ENCODE peak calls at places on chromosomes 4 and X, in four cellular contexts. One of them, this sample, is unnamed.

GRCh38 chr4:127698789-127699200 is 31.4 kb upstream of the SLC25A31 start:
- DNase-seq in K562: no peak
- DNase-seq in GM12878: peak
- DNase-seq in SK-N-SH: no peak
- DNase-seq in this sample: no peak

GRCh38 chr4:70892086-70892769 is 9.9 kb upstream of the MOB1B start:
- DNase-seq in K562: no peak
- DNase-seq in GM12878: no peak
- DNase-seq in SK-N-SH: no peak
- DNase-seq in this sample: no peak

GRCh38 chr4:7546809-7547367 is 112.2 kb upstream of the PSAPL1 start:
- DNase-seq in K562: no peak
- DNase-seq in GM12878: no peak
- DNase-seq in SK-N-SH: no peak
- DNase-seq in this sample: no peak

GRCh38 chr4:65033899-65034298 is 624.6 kb upstream of the TECRL start:
- DNase-seq in K562: no peak
- DNase-seq in GM12878: no peak
- DNase-seq in SK-N-SH: no peak
- DNase-seq in this sample: no peak

GRCh38 chrX:31353095-31353494 is 281.3 kb upstream of the FTHL17 start:
- DNase-seq in K562: no peak
- DNase-seq in GM12878: no peak
- DNase-seq in SK-N-SH: no peak
- DNase-seq in this sample: no peak

GRCh38 chr4:55079451-55080173 is 45.8 kb downstream of the KDR start:
- DNase-seq in K562: no peak
- DNase-seq in GM12878: no peak
- DNase-seq in SK-N-SH: no peak
- DNase-seq in this sample: no peak

GRCh38 chr4:132065940-132066495 is 1083.1 kb upstream of the PCDH10 start:
- DNase-seq in K562: no peak
- DNase-seq in GM12878: no peak
- DNase-seq in SK-N-SH: no peak
- DNase-seq in this sample: no peak

GRCh38 chr4:92099851-92100250 is 203.9 kb upstream of the GRID2 start:
- DNase-seq in K562: no peak
- DNase-seq in GM12878: no peak
- DNase-seq in SK-N-SH: peak
- DNase-seq in this sample: no peak

GRCh38 chr4:120760047-120760446 is 162.5 kb downstream of the PRDM5 start:
- DNase-seq in K562: no peak
- DNase-seq in GM12878: no peak
- DNase-seq in SK-N-SH: no peak
- DNase-seq in this sample: no peak

GRCh38 chrX:72584165-72584564 is 11.5 kb upstream of the HDAC8 start:
- DNase-seq in K562: peak
- DNase-seq in GM12878: no peak
- DNase-seq in SK-N-SH: no peak
- DNase-seq in this sample: no peak

GRCh38 chr4:38534344-38534743 is 129.7 kb upstream of the KLF3 start:
- DNase-seq in K562: no peak
- DNase-seq in GM12878: no peak
- DNase-seq in SK-N-SH: no peak
- DNase-seq in this sample: no peak

GRCh38 chr4:38530486-38530885 is 133.5 kb upstream of the KLF3 start:
- DNase-seq in K562: no peak
- DNase-seq in GM12878: no peak
- DNase-seq in SK-N-SH: no peak
- DNase-seq in this sample: no peak

GRCh38 chr4:38533024-38533556 is 130.9 kb upstream of the KLF3 start:
- DNase-seq in K562: no peak
- DNase-seq in GM12878: no peak
- DNase-seq in SK-N-SH: no peak
- DNase-seq in this sample: no peak

GRCh38 chr4:38529189-38530115 is 134.5 kb upstream of the KLF3 start:
- DNase-seq in K562: peak
- DNase-seq in GM12878: peak
- DNase-seq in SK-N-SH: no peak
- DNase-seq in this sample: no peak

DNA sequence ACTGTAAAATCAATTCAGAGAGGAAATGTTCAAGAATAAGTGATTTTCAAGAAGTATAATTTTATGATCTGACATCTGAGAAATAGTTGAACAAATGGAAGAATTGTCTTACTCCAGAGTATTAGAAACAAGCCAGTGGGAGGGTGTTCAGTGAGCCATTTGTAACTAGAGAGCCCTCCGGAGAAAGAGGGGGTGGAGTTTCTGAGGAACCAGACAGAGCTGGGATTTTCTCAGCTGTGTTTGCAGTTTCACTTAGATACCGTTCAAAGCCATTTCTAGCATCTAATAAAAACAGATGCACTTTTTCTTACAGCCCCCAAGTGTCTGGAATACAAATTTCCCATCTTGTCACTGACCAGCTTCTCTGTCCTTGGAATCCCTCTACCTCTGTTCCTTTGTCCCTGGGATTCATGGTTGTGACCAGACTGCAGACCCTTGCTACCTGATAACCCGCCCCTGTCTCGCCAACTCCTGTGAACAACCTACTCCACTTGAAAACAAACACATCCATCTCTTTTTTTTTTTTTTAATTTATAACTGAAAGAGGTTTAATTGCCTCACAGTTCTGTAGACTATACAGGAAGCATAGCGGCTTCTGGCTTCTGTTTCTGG is 132.8 kb upstream of the KLF3 start:
- DNase-seq in K562: no peak
- DNase-seq in GM12878: no peak
- DNase-seq in SK-N-SH: peak
- DNase-seq in this sample: no peak
- TF ChIP-seq NFIC in K562: no peak
- TF ChIP-seq NFIC in GM12878: peak
- TF ChIP-seq NFIC in SK-N-SH: no peak
- TF ChIP-seq NFIC in this sample: no peak

DNA sequence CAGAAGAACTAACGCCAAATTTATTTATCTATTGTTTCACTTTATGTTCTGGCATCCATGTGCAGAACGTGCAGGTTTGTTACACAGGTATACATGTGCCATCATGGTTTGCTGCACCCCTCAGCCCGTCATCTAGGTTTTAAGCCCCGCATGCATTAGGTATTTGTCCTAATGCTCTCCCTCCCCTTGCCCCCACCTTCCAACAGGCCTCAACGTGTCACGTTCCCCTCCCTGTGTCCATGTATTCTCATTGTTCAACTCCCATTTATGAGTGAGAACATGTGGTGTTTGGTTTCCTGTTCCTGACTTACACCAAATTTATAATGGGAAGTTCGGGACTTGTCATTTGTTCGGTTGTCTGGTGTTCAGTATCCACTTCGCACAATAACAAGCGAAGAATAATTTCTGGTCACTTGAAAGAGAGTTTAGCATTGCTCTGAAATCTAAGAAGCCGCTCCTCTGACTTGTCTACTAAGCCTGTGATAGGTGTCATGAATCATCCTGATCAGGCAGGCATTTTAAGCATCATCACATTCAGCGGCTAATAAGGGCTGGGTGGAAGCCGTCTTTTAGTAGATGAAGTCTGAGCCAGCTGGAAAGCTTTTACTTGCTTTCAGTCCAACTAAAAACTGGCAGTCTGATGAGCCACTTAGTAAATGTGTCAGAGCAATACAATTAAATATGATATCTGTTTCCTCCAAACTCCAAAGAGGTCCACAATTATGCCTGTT is 1065.7 kb upstream of the PABPC4L start:
- DNase-seq in K562: no peak
- DNase-seq in GM12878: no peak
- DNase-seq in SK-N-SH: no peak
- DNase-seq in this sample: no peak
- TF ChIP-seq EP300 in K562: no peak
- TF ChIP-seq EP300 in GM12878: no peak
- TF ChIP-seq EP300 in SK-N-SH: no peak
- TF ChIP-seq EP300 in this sample: no peak

GRCh38 chr4:1767058-1767769 is 25.9 kb upstream of the FGFR3 start:
- DNase-seq in K562: peak
- DNase-seq in GM12878: no peak
- DNase-seq in SK-N-SH: peak
- DNase-seq in this sample: no peak
- TF ChIP-seq CTCF in K562: no peak
- TF ChIP-seq CTCF in GM12878: no peak
- TF ChIP-seq CTCF in SK-N-SH: no peak
- TF ChIP-seq CTCF in this sample: peak

DNA sequence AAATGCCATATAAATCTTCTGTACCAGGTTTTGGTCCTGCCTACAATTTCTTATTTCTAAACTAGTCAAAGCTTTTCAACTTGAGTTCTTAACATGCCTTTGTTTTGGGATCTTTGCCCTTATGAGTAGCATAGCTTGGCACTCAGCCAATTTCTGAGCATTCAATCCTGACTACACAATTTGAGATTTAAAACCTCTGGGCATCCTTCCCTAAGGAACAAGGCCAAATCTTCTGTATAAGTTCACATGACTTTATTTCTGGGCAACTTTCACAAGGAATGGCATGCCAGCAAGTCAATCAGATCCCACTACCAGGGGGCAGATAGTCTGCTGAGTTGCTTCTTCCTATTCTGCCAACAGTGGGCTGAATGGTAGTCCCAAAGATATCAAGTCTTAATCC is 254.2 kb downstream of the ADAMTS3 start:
- DNase-seq in K562: no peak
- DNase-seq in GM12878: no peak
- DNase-seq in SK-N-SH: no peak
- DNase-seq in this sample: no peak
- TF ChIP-seq NFIC in K562: peak
- TF ChIP-seq NFIC in GM12878: no peak
- TF ChIP-seq NFIC in SK-N-SH: peak
- TF ChIP-seq NFIC in this sample: no peak

DNA sequence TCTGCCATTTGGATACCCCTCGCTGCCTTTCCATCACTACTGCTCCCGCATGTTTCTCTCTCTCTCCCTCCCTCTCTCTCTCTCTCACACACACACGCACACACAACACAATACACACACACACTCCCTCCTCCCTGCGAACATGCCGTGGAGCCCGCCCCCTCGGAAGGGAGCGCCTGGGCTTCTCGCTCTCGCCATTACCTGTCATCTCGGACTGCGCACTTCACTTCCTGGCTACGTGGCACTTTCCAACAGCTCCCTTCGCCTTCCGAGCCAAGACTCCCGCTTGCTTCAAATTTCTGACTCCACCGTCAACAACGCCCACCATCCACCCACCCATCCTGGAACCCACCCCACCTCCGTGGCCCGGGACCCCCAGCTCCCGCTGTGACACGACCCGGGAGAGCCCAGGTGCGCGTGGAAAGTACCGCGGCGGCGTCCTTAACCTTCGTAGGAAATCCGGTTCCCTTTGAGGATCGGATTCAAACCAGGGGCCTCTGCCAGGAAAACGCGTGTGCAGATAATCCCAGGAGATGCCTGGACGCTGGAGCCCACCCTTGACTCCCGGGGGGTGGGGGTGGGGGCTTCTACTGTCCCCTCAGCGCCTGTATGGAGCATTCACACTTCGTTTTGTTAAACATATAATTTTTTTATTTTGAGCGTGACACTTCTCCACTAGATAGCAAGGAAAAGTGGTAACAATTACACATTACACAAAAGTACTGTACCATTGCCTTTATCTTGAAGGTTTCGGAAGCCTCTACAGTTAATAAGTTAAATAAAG is 12.5 kb downstream of the ARX start:
- DNase-seq in K562: no peak
- DNase-seq in GM12878: no peak
- DNase-seq in SK-N-SH: no peak
- DNase-seq in this sample: no peak
- TF ChIP-seq EP300 in K562: no peak
- TF ChIP-seq EP300 in GM12878: no peak
- TF ChIP-seq EP300 in SK-N-SH: no peak
- TF ChIP-seq EP300 in this sample: no peak